ENCODE peak calls at places on chromosome 4, in four cellular contexts. U is activated CD4-positive, alpha-beta T cell treated with anti-CD3 and anti-CD28 coated beads, Interleukin-2, amount 50 U/mL, for 48 hours; H is sigmoid colon; S is iris pigment epithelial cell. X is an unnamed sample.

GRCh38 chr4:103934178-103934789 is 214.5 kb upstream of the TACR3 start:
- DNase-seq in U (no peak), S (peak), H (no peak), X (peak)

GRCh38 chr4:68773699-68774098 is 42.1 kb upstream of the UGT2B10 start:
- DNase-seq in U (no peak), H (no peak), S (no peak), X (no peak)

GRCh38 chr4:31327031-31327430 is 606.9 kb downstream of the PCDH7 start:
- DNase-seq in H (no peak), U (no peak), S (no peak), X (no peak)

GRCh38 chr4:74675673-74676279 is 118.5 kb downstream of the BTC start:
- DNase-seq in S (peak), U (no peak), H (no peak), X (peak)

GRCh38 chr4:166658585-166658984 is 575.7 kb downstream of the SPOCK3 start:
- DNase-seq in H (no peak), U (no peak), S (no peak), X (no peak)

GRCh38 chr4:8846864-8847263 is 24.8 kb downstream of the HMX1 start:
- DNase-seq in S (no peak), U (no peak), H (peak), X (no peak)

GRCh38 chr4:19748911-19749473 is 502.7 kb upstream of the SLIT2 start:
- DNase-seq in S (no peak), U (no peak), H (no peak), X (peak)

GRCh38 chr4:65653740-65654361 is 16.4 kb downstream of the EPHA5 start:
- DNase-seq in S (no peak), H (no peak), U (no peak), X (no peak)

GRCh38 chr4:100299441-100299840 is 109.2 kb upstream of the DDIT4L start:
- DNase-seq in S (no peak), H (no peak), U (no peak), X (no peak)

GRCh38 chr4:54392459-54392858 is 163.4 kb downstream of the PDGFRA start:
- DNase-seq in H (no peak), U (no peak), S (no peak), X (peak)

GRCh38 chr4:76867880-76868655 is 29.9 kb downstream of the SOWAHB start:
- DNase-seq in U (no peak), H (no peak), S (no peak), X (no peak)

GRCh38 chr4:128358231-128358902 is 70.8 kb upstream of the PGRMC2 start:
- DNase-seq in S (peak), H (no peak), U (no peak), X (peak)

X was measured in M059J.